ENCODE peak calls at places on chromosomes 7 and 10, in seven cellular contexts. D is stimulated activated CD4-positive, alpha-beta T cell treated with anti-CD3 and anti-CD28 coated beads, Interleukin-15, amount 100 ng/mL, for 1 hour; U is Panc1; A is T follicular helper cell; V is BE2C; G is AG10803; L is ovary. B is an unnamed sample.

GRCh38 chr10:129764011-129764900 is 199.8 kb downstream of the EBF3 start:
- DNase-seq in V (no peak), L (peak; percentile 21), D (no peak), G (no peak), A (no peak), U (no peak), B (no peak)

GRCh38 chr7:73718905-73719805 is at the start of gene STX1A:
- DNase-seq in G (peak; percentile 60), D (peak; percentile 65), A (peak; percentile 56), U (no peak), L (peak; percentile 82), V (peak; percentile 85), B (peak; percentile 34)

GRCh38 chr10:26430641-26431163 is 7.4 kb upstream of the APBB1IP start:
- DNase-seq in G (no peak), L (no peak), D (no peak), A (no peak), U (no peak), V (no peak), B (no peak)

GRCh38 chr10:19918800-19919199 is 102.6 kb downstream of the PLXDC2 start:
- DNase-seq in A (no peak), U (no peak), V (no peak), G (peak; percentile 26), D (no peak), L (no peak), B (peak; percentile 71)

GRCh38 chr10:17431871-17432311 is 22.5 kb downstream of the ST8SIA6 start:
- DNase-seq in V (no peak), G (peak; percentile 42), D (no peak), L (no peak), A (no peak), U (no peak), B (peak; percentile 49)

GRCh38 chr10:14611971-14612693 is 162.6 kb downstream of the FAM107B start:
- DNase-seq in V (no peak), A (no peak), U (no peak), G (no peak), D (no peak), L (no peak), B (no peak)

GRCh38 chr7:98085674-98086073 is 21.0 kb upstream of the LMTK2 start:
- DNase-seq in V (no peak), A (no peak), U (no peak), G (no peak), D (no peak), L (no peak), B (no peak)

GRCh38 chr10:69838853-69839252 is 37.1 kb downstream of the COL13A1 start:
- DNase-seq in G (peak; percentile 53), A (no peak), L (no peak), D (no peak), V (no peak), U (no peak), B (peak; percentile 72)